ENCODE peak calls at places on chromosomes 7 and 10, in six cellular contexts. One of them, this sample, is unnamed.

GRCh38 chr10:124168581-124168980 is 75.2 kb upstream of the CHST15 start:
- DNase-seq in HS-27A: no peak
- DNase-seq in NCI-H2029: no peak
- DNase-seq in left cardiac atrium: no peak
- DNase-seq in RWPE1: no peak
- DNase-seq in neural progenitor cell: no peak
- DNase-seq in this sample: no peak

GRCh38 chr10:71945819-71946474 is 18.2 kb upstream of the CHST3 start:
- DNase-seq in neural progenitor cell: no peak
- DNase-seq in RWPE1: no peak
- DNase-seq in NCI-H2029: no peak
- DNase-seq in HS-27A: no peak
- DNase-seq in left cardiac atrium: no peak
- DNase-seq in this sample: no peak

GRCh38 chr7:132618956-132619305 is 42.7 kb upstream of the PLXNA4 start:
- DNase-seq in NCI-H2029: no peak
- DNase-seq in HS-27A: peak
- DNase-seq in neural progenitor cell: no peak
- DNase-seq in RWPE1: peak
- DNase-seq in left cardiac atrium: no peak
- DNase-seq in this sample: no peak

GRCh38 chr7:12699299-12699698 is 11.9 kb downstream of the ARL4A start:
- DNase-seq in neural progenitor cell: no peak
- DNase-seq in NCI-H2029: no peak
- DNase-seq in RWPE1: no peak
- DNase-seq in left cardiac atrium: no peak
- DNase-seq in HS-27A: no peak
- DNase-seq in this sample: no peak

GRCh38 chr7:107164092-107164491 is 4.7 kb upstream of the HBP1 start:
- DNase-seq in NCI-H2029: no peak
- DNase-seq in HS-27A: no peak
- DNase-seq in neural progenitor cell: no peak
- DNase-seq in RWPE1: no peak
- DNase-seq in left cardiac atrium: no peak
- DNase-seq in this sample: no peak

GRCh38 chr10:78528749-78529204 is 495.1 kb downstream of the RPS24 start:
- DNase-seq in HS-27A: no peak
- DNase-seq in NCI-H2029: peak
- DNase-seq in left cardiac atrium: no peak
- DNase-seq in RWPE1: no peak
- DNase-seq in neural progenitor cell: no peak
- DNase-seq in this sample: peak

GRCh38 chr7:7553386-7553785 is 13.3 kb upstream of the MIOS start:
- DNase-seq in NCI-H2029: no peak
- DNase-seq in HS-27A: no peak
- DNase-seq in RWPE1: no peak
- DNase-seq in left cardiac atrium: no peak
- DNase-seq in neural progenitor cell: no peak
- DNase-seq in this sample: no peak

GRCh38 chr10:61286695-61287094 is 166.5 kb downstream of the TMEM26 start:
- DNase-seq in RWPE1: no peak
- DNase-seq in neural progenitor cell: no peak
- DNase-seq in NCI-H2029: no peak
- DNase-seq in left cardiac atrium: no peak
- DNase-seq in HS-27A: no peak
- DNase-seq in this sample: no peak

GRCh38 chr7:102046373-102047117 is 229.1 kb downstream of the CUX1 start:
- DNase-seq in RWPE1: no peak
- DNase-seq in left cardiac atrium: no peak
- DNase-seq in neural progenitor cell: no peak
- DNase-seq in HS-27A: no peak
- DNase-seq in NCI-H2029: no peak
- DNase-seq in this sample: no peak

GRCh38 chr7:55062106-55062499 is 43.3 kb downstream of the EGFR start:
- DNase-seq in neural progenitor cell: no peak
- DNase-seq in HS-27A: no peak
- DNase-seq in left cardiac atrium: no peak
- DNase-seq in NCI-H2029: no peak
- DNase-seq in RWPE1: no peak
- DNase-seq in this sample: no peak

GRCh38 chr10:33781666-33782395 is 447.4 kb upstream of the NRP1 start:
- DNase-seq in HS-27A: no peak
- DNase-seq in RWPE1: no peak
- DNase-seq in NCI-H2029: no peak
- DNase-seq in left cardiac atrium: no peak
- DNase-seq in neural progenitor cell: no peak
- DNase-seq in this sample: no peak

This sample was measured in NCI-H748 treated with DMSO at 0.1 percent for 48 hours.